ENCODE peak calls at places on chromosomes 4 and X, in five cellular contexts. One of them, this sample, is unnamed.
A peak's percentile ranks its signal among the peaks of the same experiment; 100 is the strongest.

GRCh38 chr4:128354205-128354821 is 66.7 kb upstream of the PGRMC2 start:
- DNase-seq in K562: no peak
- DNase-seq in SK-N-SH: peak; percentile 8
- DNase-seq in HepG2: peak; percentile 30
- DNase-seq in GM12878: no peak
- DNase-seq in this sample: no peak

GRCh38 chrX:74171465-74171864 is 132.5 kb upstream of the ZCCHC13 start:
- DNase-seq in K562: no peak
- DNase-seq in SK-N-SH: no peak
- DNase-seq in HepG2: no peak
- DNase-seq in GM12878: no peak
- DNase-seq in this sample: no peak

GRCh38 chrX:2463973-2464676 is 36.7 kb downstream of the DHRSX start:
- DNase-seq in K562: peak; percentile 62
- DNase-seq in SK-N-SH: no peak
- DNase-seq in HepG2: no peak
- DNase-seq in GM12878: no peak
- DNase-seq in this sample: no peak

GRCh38 chrX:7235071-7235470 is 87.1 kb upstream of the PUDP start:
- DNase-seq in K562: no peak
- DNase-seq in SK-N-SH: no peak
- DNase-seq in HepG2: no peak
- DNase-seq in GM12878: no peak
- DNase-seq in this sample: no peak

GRCh38 chr4:47933798-47934197 is 19.4 kb upstream of the NFXL1 start:
- DNase-seq in K562: peak; percentile 22
- DNase-seq in SK-N-SH: peak; percentile 36
- DNase-seq in HepG2: peak; percentile 32
- DNase-seq in GM12878: no peak
- DNase-seq in this sample: no peak

GRCh38 chr4:3340703-3341088 is 47.9 kb downstream of the RGS12 start:
- DNase-seq in K562: no peak
- DNase-seq in SK-N-SH: no peak
- DNase-seq in HepG2: no peak
- DNase-seq in GM12878: no peak
- DNase-seq in this sample: no peak

GRCh38 chrX:34880656-34881055 is 61.9 kb upstream of the FAM47B start:
- DNase-seq in K562: no peak
- DNase-seq in SK-N-SH: no peak
- DNase-seq in HepG2: no peak
- DNase-seq in GM12878: no peak
- DNase-seq in this sample: no peak

GRCh38 chr4:140071806-140072205 is 82.2 kb downstream of the MAML3 start:
- DNase-seq in K562: no peak
- DNase-seq in SK-N-SH: no peak
- DNase-seq in HepG2: no peak
- DNase-seq in GM12878: peak; percentile 35
- DNase-seq in this sample: peak; percentile 34

GRCh38 chrX:10756365-10756915 is 136.1 kb upstream of the MID1 start:
- DNase-seq in K562: no peak
- DNase-seq in SK-N-SH: no peak
- DNase-seq in HepG2: no peak
- DNase-seq in GM12878: no peak
- DNase-seq in this sample: no peak

GRCh38 chr4:53653484-53654053 is 62.3 kb upstream of the LNX1 start:
- DNase-seq in K562: no peak
- DNase-seq in SK-N-SH: peak; percentile 9
- DNase-seq in HepG2: no peak
- DNase-seq in GM12878: peak; percentile 74
- DNase-seq in this sample: no peak

GRCh38 chr4:100008048-100008447 is 58.0 kb upstream of the H2AZ1 start:
- DNase-seq in K562: no peak
- DNase-seq in SK-N-SH: no peak
- DNase-seq in HepG2: no peak
- DNase-seq in GM12878: no peak
- DNase-seq in this sample: no peak

GRCh38 chr4:119040711-119041185 is 94.9 kb upstream of the MYOZ2 start:
- DNase-seq in K562: no peak
- DNase-seq in SK-N-SH: no peak
- DNase-seq in HepG2: no peak
- DNase-seq in GM12878: no peak
- DNase-seq in this sample: no peak

GRCh38 chrX:136635235-136635634 is 12.7 kb upstream of the CD40LG start:
- DNase-seq in K562: no peak
- DNase-seq in SK-N-SH: no peak
- DNase-seq in HepG2: no peak
- DNase-seq in GM12878: peak; percentile 51
- DNase-seq in this sample: peak; percentile 47

GRCh38 chr4:151644625-151645024 is 116.2 kb downstream of the GATB start:
- DNase-seq in K562: peak; percentile 28
- DNase-seq in SK-N-SH: peak; percentile 57
- DNase-seq in HepG2: peak; percentile 44
- DNase-seq in GM12878: no peak
- DNase-seq in this sample: no peak

GRCh38 chr4:127623755-127624087 is 9.0 kb upstream of the INTU start:
- DNase-seq in K562: no peak
- DNase-seq in SK-N-SH: no peak
- DNase-seq in HepG2: no peak
- DNase-seq in GM12878: no peak
- DNase-seq in this sample: no peak

GRCh38 chrX:71017396-71017939 is 50.7 kb downstream of the SNX12 start:
- DNase-seq in K562: no peak
- DNase-seq in SK-N-SH: no peak
- DNase-seq in HepG2: no peak
- DNase-seq in GM12878: no peak
- DNase-seq in this sample: no peak

GRCh38 chr4:75908555-75908954 is 6.3 kb upstream of the PPEF2 start:
- DNase-seq in K562: no peak
- DNase-seq in SK-N-SH: no peak
- DNase-seq in HepG2: no peak
- DNase-seq in GM12878: no peak
- DNase-seq in this sample: no peak

GRCh38 chrX:10199212-10199611 is 42.4 kb downstream of the CLCN4 start:
- DNase-seq in K562: no peak
- DNase-seq in SK-N-SH: no peak
- DNase-seq in HepG2: no peak
- DNase-seq in GM12878: no peak
- DNase-seq in this sample: peak; percentile 67

GRCh38 chr4:125722009-125722408 is 407.3 kb downstream of the FAT4 start:
- DNase-seq in K562: no peak
- DNase-seq in SK-N-SH: no peak
- DNase-seq in HepG2: no peak
- DNase-seq in GM12878: no peak
- DNase-seq in this sample: no peak

GRCh38 chr4:726235-726787 is 20.7 kb downstream of the PCGF3 start:
- DNase-seq in K562: no peak
- DNase-seq in SK-N-SH: no peak
- DNase-seq in HepG2: no peak
- DNase-seq in GM12878: no peak
- DNase-seq in this sample: no peak

GRCh38 chr4:134499074-134499473 is 297.5 kb upstream of the PABPC4L start:
- DNase-seq in K562: no peak
- DNase-seq in SK-N-SH: no peak
- DNase-seq in HepG2: no peak
- DNase-seq in GM12878: no peak
- DNase-seq in this sample: no peak

GRCh38 chr4:108834787-108835384 is 72.0 kb upstream of the ETNPPL start:
- DNase-seq in K562: no peak
- DNase-seq in SK-N-SH: peak; percentile 16
- DNase-seq in HepG2: peak; percentile 23
- DNase-seq in GM12878: no peak
- DNase-seq in this sample: no peak

GRCh38 chr4:40829586-40829985 is 79.8 kb downstream of the NSUN7 start:
- DNase-seq in K562: no peak
- DNase-seq in SK-N-SH: no peak
- DNase-seq in HepG2: no peak
- DNase-seq in GM12878: no peak
- DNase-seq in this sample: no peak

GRCh38 chr4:40828661-40829060 is 78.9 kb downstream of the NSUN7 start:
- DNase-seq in K562: no peak
- DNase-seq in SK-N-SH: no peak
- DNase-seq in HepG2: no peak
- DNase-seq in GM12878: no peak
- DNase-seq in this sample: no peak

GRCh38 chr4:40832175-40832574 is 82.4 kb downstream of the NSUN7 start:
- DNase-seq in K562: no peak
- DNase-seq in SK-N-SH: no peak
- DNase-seq in HepG2: no peak
- DNase-seq in GM12878: no peak
- DNase-seq in this sample: no peak

GRCh38 chr4:40833212-40833611 is 83.5 kb downstream of the NSUN7 start:
- DNase-seq in K562: no peak
- DNase-seq in SK-N-SH: no peak
- DNase-seq in HepG2: no peak
- DNase-seq in GM12878: no peak
- DNase-seq in this sample: no peak

DNA sequence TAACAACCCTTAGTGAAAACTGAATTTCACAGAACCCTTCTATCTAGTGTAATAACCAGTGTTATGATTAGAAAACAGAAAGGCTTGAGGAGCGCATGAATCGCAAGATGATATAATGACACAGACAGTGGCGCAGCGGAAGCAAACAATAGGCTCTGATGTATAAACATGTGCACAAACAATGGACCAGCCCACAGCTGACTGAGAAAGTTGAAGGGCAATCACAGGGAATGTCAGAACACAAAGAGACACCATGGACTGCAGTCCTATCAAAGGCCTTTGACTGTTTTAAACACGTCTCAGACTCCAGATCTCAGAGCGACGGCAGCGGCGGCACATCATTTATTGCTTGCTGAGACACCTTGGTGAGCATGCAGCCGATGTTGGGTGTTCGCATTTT is 81.7 kb downstream of the NSUN7 start:
- DNase-seq in K562: no peak
- DNase-seq in SK-N-SH: no peak
- DNase-seq in HepG2: no peak
- DNase-seq in GM12878: no peak
- DNase-seq in this sample: no peak
- TF ChIP-seq GABPA in K562: no peak
- TF ChIP-seq GABPA in SK-N-SH: no peak
- TF ChIP-seq GABPA in HepG2: no peak
- TF ChIP-seq GABPA in GM12878: no peak
- TF ChIP-seq GABPA in this sample: no peak

GRCh38 chrX:27917713-27918500 is 63.3 kb downstream of the DCAF8L1 start:
- DNase-seq in K562: no peak
- DNase-seq in SK-N-SH: no peak
- DNase-seq in HepG2: no peak
- DNase-seq in GM12878: no peak
- DNase-seq in this sample: no peak

GRCh38 chrX:27910412-27910811 is 70.8 kb downstream of the DCAF8L1 start:
- DNase-seq in K562: no peak
- DNase-seq in SK-N-SH: no peak
- DNase-seq in HepG2: no peak
- DNase-seq in GM12878: no peak
- DNase-seq in this sample: no peak

GRCh38 chrX:27918799-27919198 is 62.5 kb downstream of the DCAF8L1 start:
- DNase-seq in K562: no peak
- DNase-seq in SK-N-SH: no peak
- DNase-seq in HepG2: no peak
- DNase-seq in GM12878: no peak
- DNase-seq in this sample: no peak

DNA sequence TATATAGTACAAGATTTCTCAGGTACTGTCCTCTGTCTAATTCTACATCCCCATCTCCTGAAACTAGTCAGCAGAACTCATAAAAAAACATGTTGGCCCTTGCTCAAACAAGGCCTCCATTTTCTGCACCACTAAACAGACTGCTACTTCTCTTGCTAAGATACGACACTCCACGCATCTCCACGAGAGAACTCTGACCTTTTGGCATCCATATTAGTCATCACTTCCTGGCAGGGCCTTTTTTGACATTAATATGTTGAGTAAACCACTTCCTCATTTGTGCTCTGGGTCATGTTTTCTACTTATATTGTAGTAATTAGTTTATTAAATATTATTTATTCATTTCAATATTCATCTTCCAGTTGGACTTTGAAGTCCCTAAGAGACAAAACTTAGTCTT is 65.6 kb downstream of the DCAF8L1 start:
- DNase-seq in K562: no peak
- DNase-seq in SK-N-SH: no peak
- DNase-seq in HepG2: no peak
- DNase-seq in GM12878: peak; percentile 20
- DNase-seq in this sample: peak; percentile 53
- TF ChIP-seq REST in K562: no peak
- TF ChIP-seq REST in SK-N-SH: no peak
- TF ChIP-seq REST in HepG2: no peak
- TF ChIP-seq REST in GM12878: no peak
- TF ChIP-seq REST in this sample: no peak

DNA sequence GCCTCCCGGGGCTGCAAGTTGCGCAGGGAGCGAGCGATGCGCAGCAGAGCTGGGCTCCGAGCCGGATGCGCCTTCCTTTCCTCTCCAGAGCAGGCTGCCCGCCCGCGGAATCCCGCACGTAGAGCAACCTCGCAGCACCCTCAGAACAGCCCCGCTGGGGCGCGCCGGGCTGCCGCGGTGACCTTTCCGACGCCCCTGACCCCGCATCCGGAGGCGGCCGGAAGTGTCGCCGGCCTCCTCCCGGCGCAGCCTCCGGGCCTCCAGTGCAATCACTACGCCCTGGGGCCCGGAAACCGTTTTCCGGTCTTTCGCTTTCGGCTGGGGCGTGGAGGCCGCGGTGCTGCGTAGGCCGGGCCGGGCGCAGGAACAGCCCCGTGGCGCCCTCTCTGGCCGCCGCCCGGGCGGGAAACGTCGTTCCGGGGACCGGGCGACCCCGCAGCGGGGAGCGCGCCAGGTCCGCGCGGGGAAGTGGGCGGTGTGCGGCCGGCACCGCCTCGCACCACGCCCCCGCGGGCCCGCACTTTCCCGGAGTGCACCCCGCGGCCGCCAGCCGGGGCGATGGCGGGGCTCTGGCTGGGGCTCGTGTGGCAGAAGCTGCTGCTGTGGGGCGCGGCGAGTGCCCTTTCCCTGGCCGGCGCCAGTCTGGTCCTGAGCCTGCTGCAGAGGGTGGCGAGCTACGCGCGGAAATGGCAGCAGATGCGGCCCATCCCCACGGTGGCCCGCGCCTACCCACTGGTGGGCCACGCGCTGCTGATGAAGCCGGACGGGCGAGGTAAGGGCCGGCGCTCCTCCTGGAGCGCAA is at the start of gene CYP4V2:
- DNase-seq in K562: peak; percentile 83
- DNase-seq in SK-N-SH: peak; percentile 90
- DNase-seq in HepG2: peak; percentile 60
- DNase-seq in GM12878: peak; percentile 48
- DNase-seq in this sample: peak; percentile 61
- TF ChIP-seq CTCF in K562: peak; percentile 52
- TF ChIP-seq CTCF in SK-N-SH: peak; percentile 34
- TF ChIP-seq CTCF in HepG2: peak; percentile 57
- TF ChIP-seq CTCF in GM12878: peak; percentile 44
- TF ChIP-seq CTCF in this sample: no peak

DNA sequence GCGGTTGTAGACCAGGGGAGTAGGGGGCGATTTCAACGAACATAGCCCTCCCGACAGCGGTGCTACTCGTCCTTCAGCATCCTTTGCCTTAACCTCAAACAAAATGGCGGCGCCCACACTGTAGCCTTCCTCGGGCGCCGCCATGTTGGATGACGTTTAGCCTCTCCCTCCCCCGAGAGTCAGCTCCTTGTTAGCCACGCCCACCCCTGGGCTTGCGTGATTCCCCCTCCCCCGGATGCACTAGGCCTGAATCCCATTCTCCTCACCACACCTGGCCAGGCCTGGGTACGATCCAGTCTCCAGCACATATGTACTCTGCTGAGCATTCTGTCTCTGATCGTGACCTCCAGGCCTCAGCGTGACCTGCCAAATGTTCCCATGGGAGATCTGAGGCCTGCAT is 49.0 kb upstream of the ZNF157 start:
- DNase-seq in K562: peak; percentile 30
- DNase-seq in SK-N-SH: no peak
- DNase-seq in HepG2: no peak
- DNase-seq in GM12878: no peak
- DNase-seq in this sample: no peak
- TF ChIP-seq GABPA in K562: no peak
- TF ChIP-seq GABPA in SK-N-SH: no peak
- TF ChIP-seq GABPA in HepG2: no peak
- TF ChIP-seq GABPA in GM12878: no peak
- TF ChIP-seq GABPA in this sample: no peak